ENCODE peak calls at places on chromosomes 1 and 21, in four cellular contexts. One of them, this sample, is unnamed.

GRCh38 chr21:39064325-39065012 is 118.8 kb downstream of the PSMG1 start:
- DNase-seq in H1: no peak
- DNase-seq in NT2/D1: no peak
- DNase-seq in SK-N-SH: no peak
- DNase-seq in this sample: no peak

GRCh38 chr1:46638921-46639320 is 22.3 kb upstream of the MOB3C start:
- DNase-seq in SK-N-SH: no peak
- DNase-seq in H1: no peak
- DNase-seq in NT2/D1: no peak
- DNase-seq in this sample: no peak

GRCh38 chr1:74193908-74194307 is 4.1 kb downstream of the LRRIQ3 start:
- DNase-seq in SK-N-SH: no peak
- DNase-seq in NT2/D1: no peak
- DNase-seq in H1: no peak
- DNase-seq in this sample: no peak

GRCh38 chr1:218304281-218305039 is 19.4 kb downstream of the RRP15 start:
- DNase-seq in NT2/D1: no peak
- DNase-seq in SK-N-SH: peak
- DNase-seq in H1: no peak
- DNase-seq in this sample: no peak

GRCh38 chr1:244941121-244941520 is 76.8 kb upstream of the HNRNPU start:
- DNase-seq in SK-N-SH: no peak
- DNase-seq in NT2/D1: no peak
- DNase-seq in H1: no peak
- DNase-seq in this sample: peak

GRCh38 chr1:245377854-245378253 is 223.1 kb downstream of the KIF26B start:
- DNase-seq in NT2/D1: no peak
- DNase-seq in SK-N-SH: no peak
- DNase-seq in H1: no peak
- DNase-seq in this sample: no peak

GRCh38 chr1:12327566-12327965 is 97.7 kb downstream of the VPS13D start:
- DNase-seq in NT2/D1: no peak
- DNase-seq in SK-N-SH: no peak
- DNase-seq in H1: no peak
- DNase-seq in this sample: no peak

GRCh38 chr1:159000627-159001026 is 9.1 kb upstream of the IFI16 start:
- DNase-seq in SK-N-SH: no peak
- DNase-seq in NT2/D1: peak
- DNase-seq in H1: no peak
- DNase-seq in this sample: no peak

GRCh38 chr1:150511551-150511950 is 3.6 kb downstream of the ECM1 start:
- DNase-seq in NT2/D1: no peak
- DNase-seq in H1: no peak
- DNase-seq in SK-N-SH: no peak
- DNase-seq in this sample: no peak

GRCh38 chr1:46533179-46533864 is 18.1 kb downstream of the KNCN start:
- DNase-seq in SK-N-SH: peak
- DNase-seq in NT2/D1: no peak
- DNase-seq in H1: no peak
- DNase-seq in this sample: no peak

GRCh38 chr1:186094170-186094569 is 280.9 kb downstream of the TPR start:
- DNase-seq in NT2/D1: no peak
- DNase-seq in H1: no peak
- DNase-seq in SK-N-SH: no peak
- DNase-seq in this sample: no peak

GRCh38 chr1:235919797-235920475 is 53.2 kb upstream of the LYST start:
- DNase-seq in H1: peak
- DNase-seq in SK-N-SH: no peak
- DNase-seq in NT2/D1: peak
- DNase-seq in this sample: no peak

GRCh38 chr1:154707901-154708514 is 100.0 kb upstream of the ADAR start:
- DNase-seq in H1: no peak
- DNase-seq in SK-N-SH: no peak
- DNase-seq in NT2/D1: no peak
- DNase-seq in this sample: no peak

GRCh38 chr1:23936481-23937176 is 23.0 kb upstream of the PNRC2 start:
- DNase-seq in H1: no peak
- DNase-seq in SK-N-SH: no peak
- DNase-seq in NT2/D1: peak
- DNase-seq in this sample: no peak

GRCh38 chr1:91609571-91609970 is 108.9 kb downstream of the CDC7 start:
- DNase-seq in SK-N-SH: no peak
- DNase-seq in NT2/D1: no peak
- DNase-seq in H1: no peak
- DNase-seq in this sample: no peak

GRCh38 chr1:234864116-234864515 is 254.1 kb upstream of the IRF2BP2 start:
- DNase-seq in NT2/D1: no peak
- DNase-seq in H1: no peak
- DNase-seq in SK-N-SH: no peak
- DNase-seq in this sample: no peak

GRCh38 chr1:81174052-81174451 is 626.7 kb upstream of the ADGRL2 start:
- DNase-seq in H1: no peak
- DNase-seq in NT2/D1: no peak
- DNase-seq in SK-N-SH: no peak
- DNase-seq in this sample: no peak

GRCh38 chr1:23286401-23286800 is 57.7 kb downstream of the HNRNPR start:
- DNase-seq in H1: no peak
- DNase-seq in NT2/D1: no peak
- DNase-seq in SK-N-SH: no peak
- DNase-seq in this sample: no peak

GRCh38 chr1:178374016-178374415 is 122.7 kb downstream of the CLEC20A start:
- DNase-seq in H1: no peak
- DNase-seq in SK-N-SH: no peak
- DNase-seq in NT2/D1: no peak
- DNase-seq in this sample: no peak

GRCh38 chr1:29280780-29281131 is 44.4 kb downstream of the PTPRU start:
- DNase-seq in H1: no peak
- DNase-seq in SK-N-SH: no peak
- DNase-seq in NT2/D1: no peak
- DNase-seq in this sample: no peak

GRCh38 chr1:211638723-211639122 is 36.7 kb downstream of the NEK2 start:
- DNase-seq in H1: no peak
- DNase-seq in SK-N-SH: no peak
- DNase-seq in NT2/D1: no peak
- DNase-seq in this sample: no peak

GRCh38 chr1:94246692-94247145 is 9.3 kb upstream of the ARHGAP29 start:
- DNase-seq in NT2/D1: no peak
- DNase-seq in SK-N-SH: peak
- DNase-seq in H1: no peak
- DNase-seq in this sample: no peak

GRCh38 chr1:211613108-211613947 is 34.4 kb upstream of the SLC30A1 start:
- DNase-seq in SK-N-SH: no peak
- DNase-seq in H1: no peak
- DNase-seq in NT2/D1: no peak
- DNase-seq in this sample: no peak

GRCh38 chr1:43549921-43550597 is 19.4 kb downstream of the PTPRF start:
- DNase-seq in NT2/D1: peak
- DNase-seq in H1: peak
- DNase-seq in SK-N-SH: no peak
- DNase-seq in this sample: no peak

GRCh38 chr21:45767071-45768006 is 123.8 kb downstream of the PCBP3 start:
- DNase-seq in NT2/D1: no peak
- DNase-seq in SK-N-SH: peak
- DNase-seq in H1: no peak
- DNase-seq in this sample: no peak

GRCh38 chr21:26297856-26298255 is 127.3 kb upstream of the APP start:
- DNase-seq in H1: no peak
- DNase-seq in NT2/D1: no peak
- DNase-seq in SK-N-SH: no peak
- DNase-seq in this sample: no peak

GRCh38 chr1:10217748-10218441 is 7.5 kb downstream of the KIF1B start:
- DNase-seq in SK-N-SH: no peak
- DNase-seq in NT2/D1: no peak
- DNase-seq in H1: no peak
- DNase-seq in this sample: no peak
- TF ChIP-seq YY1 in SK-N-SH: no peak
- TF ChIP-seq YY1 in NT2/D1: no peak
- TF ChIP-seq YY1 in H1: no peak
- TF ChIP-seq YY1 in this sample: no peak

GRCh38 chr1:71312545-71312944 is 231.7 kb upstream of the ZRANB2 start:
- DNase-seq in SK-N-SH: no peak
- DNase-seq in NT2/D1: no peak
- DNase-seq in H1: no peak
- DNase-seq in this sample: no peak

GRCh38 chr1:71303617-71304041 is 222.8 kb upstream of the ZRANB2 start:
- DNase-seq in NT2/D1: no peak
- DNase-seq in SK-N-SH: no peak
- DNase-seq in H1: no peak
- DNase-seq in this sample: no peak

GRCh38 chr1:71304125-71304524 is 223.3 kb upstream of the ZRANB2 start:
- DNase-seq in SK-N-SH: no peak
- DNase-seq in H1: no peak
- DNase-seq in NT2/D1: no peak
- DNase-seq in this sample: no peak

GRCh38 chr1:71311396-71311795 is 230.6 kb upstream of the ZRANB2 start:
- DNase-seq in NT2/D1: no peak
- DNase-seq in H1: no peak
- DNase-seq in SK-N-SH: no peak
- DNase-seq in this sample: no peak

DNA sequence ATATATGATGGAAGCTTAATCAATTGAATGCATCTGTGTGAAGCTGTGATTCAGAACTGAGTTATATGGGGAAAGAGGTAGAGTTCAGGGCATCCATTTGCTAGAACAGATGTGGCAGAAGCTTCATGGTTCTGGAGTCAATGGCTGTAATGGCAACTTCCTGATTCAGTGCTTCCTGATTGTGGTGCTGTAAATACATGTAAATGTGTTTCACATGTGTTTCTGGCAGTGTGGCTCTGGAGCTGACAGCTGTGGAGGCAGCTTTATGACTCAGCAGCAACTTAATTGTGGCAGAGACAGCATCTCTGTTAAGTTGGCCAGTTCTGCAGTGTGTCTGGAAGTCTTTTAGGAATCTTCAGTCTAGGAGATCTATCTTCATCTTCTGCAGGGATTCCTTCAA is 226.6 kb upstream of the ZRANB2 start:
- DNase-seq in NT2/D1: peak
- DNase-seq in SK-N-SH: peak
- DNase-seq in H1: no peak
- DNase-seq in this sample: no peak
- TF ChIP-seq YY1 in NT2/D1: no peak
- TF ChIP-seq YY1 in SK-N-SH: no peak
- TF ChIP-seq YY1 in H1: no peak
- TF ChIP-seq YY1 in this sample: peak

DNA sequence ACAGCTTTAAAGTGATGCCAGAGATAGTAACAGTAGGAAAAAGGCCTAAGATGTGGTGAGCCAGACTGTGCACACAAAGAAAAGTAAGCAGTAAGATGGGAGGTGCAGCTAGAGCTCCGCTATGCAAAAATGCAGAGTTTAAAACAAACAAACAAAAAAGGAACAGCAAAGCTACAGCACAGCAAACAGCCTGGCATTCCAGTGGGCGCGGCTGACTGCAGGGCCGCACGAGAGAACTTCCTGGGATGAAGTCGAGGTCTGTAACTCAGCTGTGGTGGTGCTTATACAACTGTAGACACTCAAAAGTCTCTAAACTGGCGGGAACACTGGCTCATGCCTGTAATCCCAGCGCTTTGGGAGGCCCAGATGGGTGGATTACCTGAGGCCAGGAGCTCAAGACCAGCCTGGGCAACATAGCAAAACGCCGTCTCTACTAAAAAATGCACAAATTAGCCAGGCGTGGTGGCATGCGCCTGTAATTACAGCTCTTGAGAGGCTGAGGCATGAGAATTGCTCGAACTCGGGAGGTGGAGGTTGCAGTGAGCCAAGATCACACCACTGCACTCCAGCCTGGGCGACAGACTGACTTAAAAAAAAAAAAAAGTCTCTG is 30.1 kb downstream of the PRDM15 start:
- DNase-seq in H1: no peak
- DNase-seq in NT2/D1: no peak
- DNase-seq in SK-N-SH: no peak
- DNase-seq in this sample: no peak
- TF ChIP-seq YY1 in H1: no peak
- TF ChIP-seq YY1 in NT2/D1: no peak
- TF ChIP-seq YY1 in SK-N-SH: no peak
- TF ChIP-seq YY1 in this sample: no peak

DNA sequence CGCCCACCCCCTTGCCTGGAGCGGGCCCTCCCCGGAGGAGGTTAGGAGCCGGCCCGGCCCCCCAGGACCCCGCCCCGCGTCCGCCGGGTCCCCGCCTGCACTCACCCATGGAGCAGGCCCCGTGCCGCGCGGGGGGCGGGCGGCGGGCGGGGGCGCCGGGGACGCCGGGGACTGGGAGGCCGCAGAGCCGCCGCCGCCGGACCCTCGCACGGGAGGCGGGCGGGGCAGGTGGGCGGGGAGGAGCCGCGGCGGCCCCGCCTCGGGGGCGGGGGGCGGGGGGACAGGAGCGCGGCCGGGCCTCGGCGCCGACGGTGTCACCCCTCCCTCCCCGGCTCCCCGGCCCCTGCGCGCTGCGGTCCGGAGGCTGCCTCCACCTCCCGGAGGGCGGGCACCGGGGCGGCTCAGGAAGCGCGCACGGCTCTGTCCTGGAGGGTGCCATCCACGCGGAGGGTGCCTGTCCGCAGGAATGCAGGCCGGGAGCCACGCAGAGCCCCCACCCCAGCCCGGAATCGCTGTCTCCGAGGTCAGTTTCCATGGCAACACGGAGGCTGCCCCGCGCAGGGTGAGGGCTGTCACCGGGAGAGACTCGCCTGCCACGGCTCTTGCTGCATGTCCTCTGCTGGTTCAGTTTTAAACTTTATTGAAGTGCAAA is 5.9 kb upstream of the PLEKHG5 start:
- DNase-seq in NT2/D1: no peak
- DNase-seq in SK-N-SH: peak
- DNase-seq in H1: no peak
- DNase-seq in this sample: no peak
- TF ChIP-seq YY1 in NT2/D1: no peak
- TF ChIP-seq YY1 in SK-N-SH: no peak
- TF ChIP-seq YY1 in H1: no peak
- TF ChIP-seq YY1 in this sample: no peak

DNA sequence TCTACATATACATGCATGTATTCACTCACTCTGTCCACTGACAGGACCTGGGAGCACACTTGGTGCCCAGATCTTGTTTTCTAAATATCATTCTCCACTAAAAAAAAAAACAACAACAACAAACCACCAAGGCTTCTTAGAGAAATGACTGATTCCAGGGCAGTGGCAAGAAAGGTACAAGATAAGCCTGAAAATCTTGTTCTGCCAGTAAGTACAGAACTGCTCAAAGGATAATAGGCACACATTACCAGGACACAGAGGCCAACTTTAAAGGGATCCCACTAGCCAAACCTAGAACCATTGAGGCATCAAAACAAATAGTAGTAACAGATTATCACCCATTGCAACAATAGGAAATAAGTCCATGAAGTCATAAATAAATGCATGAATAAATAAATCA is 10.7 kb downstream of the HSD11B1 start:
- DNase-seq in SK-N-SH: no peak
- DNase-seq in NT2/D1: no peak
- DNase-seq in H1: no peak
- DNase-seq in this sample: no peak
- TF ChIP-seq YY1 in SK-N-SH: no peak
- TF ChIP-seq YY1 in NT2/D1: no peak
- TF ChIP-seq YY1 in H1: no peak
- TF ChIP-seq YY1 in this sample: no peak